ENCODE peak calls at places on chromosomes 2 and 18, in four cellular contexts. S, O, F and W are unnamed samples. For H3K36me3, the result is how much of the 10 kb centered on the place peaks cover.

GRCh38 chr2:125405816-125406215 is 1250.1 kb upstream of the GYPC start:
- DNase-seq in F (peak), O (no peak), S (peak), W (no peak)

GRCh38 chr2:73112026-73112912 is 479 bp downstream of the RAB11FIP5 start:
- DNase-seq in S (peak), O (peak), F (peak), W (no peak)

GRCh38 chr2:219057709-219058540 is 2.8 kb downstream of the IHH start:
- DNase-seq in F (peak), S (peak), O (peak), W (peak)

GRCh38 chr2:135997380-135997779 is 12.0 kb upstream of the DARS1 start:
- DNase-seq in S (no peak), F (no peak), O (no peak), W (peak)

GRCh38 chr18:36311026-36311570 is 13.6 kb downstream of the FHOD3 start:
- DNase-seq in S (no peak), O (no peak), F (no peak), W (no peak)

GRCh38 chr2:38981670-38982357 is 92.1 kb downstream of the ARHGEF33 start:
- DNase-seq in F (no peak), S (no peak), O (no peak), W (no peak)

GRCh38 chr2:108853421-108853820 is 66.8 kb downstream of the CCDC138 start:
- DNase-seq in F (peak), S (peak), O (no peak), W (no peak)

GRCh38 chr2:12824771-12825363 is 108.1 kb downstream of the TRIB2 start:
- DNase-seq in F (no peak), S (peak), O (peak), W (peak)

GRCh38 chr2:72159611-72160010 is 11.9 kb upstream of the CYP26B1 start:
- DNase-seq in S (no peak), O (no peak), F (no peak), W (no peak)

GRCh38 chr2:238359403-238359802 is 39.1 kb downstream of the TRAF3IP1 start:
- DNase-seq in F (no peak), O (no peak), S (no peak), W (no peak)
- H3K9ac ChIP-seq in F (no peak), O (no peak), S (no peak), W (no peak)

DNA sequence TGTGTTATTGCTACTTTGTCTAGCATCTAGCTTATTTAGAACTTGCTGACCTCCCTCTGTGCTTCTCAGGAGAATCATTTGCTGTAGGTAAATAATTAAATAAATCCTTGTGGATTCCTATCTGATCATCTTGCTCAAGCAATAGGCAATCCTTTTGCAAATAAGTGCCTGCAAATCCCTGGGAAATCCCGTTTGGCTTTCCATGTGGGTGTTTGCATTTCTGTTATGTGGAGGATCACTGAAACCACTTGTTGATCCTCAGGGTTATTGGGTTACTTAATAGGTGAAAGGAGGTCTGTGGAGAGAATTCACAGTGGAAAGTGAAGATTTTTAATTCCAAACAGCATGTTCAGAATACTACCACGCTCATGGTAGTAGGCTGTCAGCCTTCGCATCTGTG is 72.4 kb downstream of the GULP1 start:
- DNase-seq in O (no peak), F (no peak), S (no peak), W (no peak)
- H3K4me3 ChIP-seq in O (no peak), F (no peak), S (no peak), W (no peak)

DNA sequence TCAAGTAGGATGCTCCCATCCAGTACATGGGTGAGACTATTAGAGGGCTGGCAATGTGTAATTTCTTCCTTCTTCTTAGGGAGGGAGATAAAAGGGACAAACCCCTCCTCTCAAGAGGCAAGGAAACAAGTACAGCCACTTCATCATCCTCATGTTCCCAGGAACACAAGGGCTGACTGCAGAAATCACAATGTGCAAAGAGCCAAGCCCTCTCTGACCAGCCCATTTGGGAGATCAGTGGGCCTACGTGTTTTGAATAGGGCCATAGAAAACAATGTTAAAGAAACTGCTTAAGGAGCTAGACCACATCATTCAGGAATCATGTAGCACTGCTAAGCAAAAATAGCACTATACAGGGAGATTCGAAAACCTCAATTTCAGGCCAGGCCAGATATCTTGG is 97.4 kb downstream of the ACTR2 start:
- DNase-seq in O (no peak), F (no peak), S (no peak), W (no peak)
- H3K36me3 ChIP-seq in O (under half), F (under half), S (under half), W (under half)

GRCh38 chr2:66443977-66444855 is 9.3 kb downstream of the MEIS1 start:
- DNase-seq in F (peak), S (peak), O (no peak), W (peak)
- H3K9ac ChIP-seq in F (peak), S (peak), O (no peak), W (no peak)

GRCh38 chr18:74084184-74084583 is 63.5 kb downstream of the FBXO15 start:
- DNase-seq in O (no peak), F (no peak), S (no peak), W (no peak)

GRCh38 chr18:74078257-74078656 is 69.4 kb downstream of the FBXO15 start:
- DNase-seq in F (no peak), O (no peak), S (no peak), W (no peak)

GRCh38 chr18:74081966-74082365 is 65.7 kb downstream of the FBXO15 start:
- DNase-seq in S (no peak), F (no peak), O (no peak), W (no peak)

GRCh38 chr18:74083071-74083954 is 64.3 kb downstream of the FBXO15 start:
- DNase-seq in O (no peak), S (no peak), F (no peak), W (no peak)

GRCh38 chr18:74082476-74083070 is 65.1 kb downstream of the FBXO15 start:
- DNase-seq in S (peak), O (peak), F (peak), W (no peak)
- H3K4me3 ChIP-seq in S (no peak), O (no peak), F (no peak), W (no peak)

GRCh38 chr2:96345403-96345802 is 9.8 kb downstream of the NCAPH start:
- DNase-seq in S (no peak), F (no peak), O (no peak), W (no peak)

GRCh38 chr2:96344011-96344410 is 8.4 kb downstream of the NCAPH start:
- DNase-seq in S (peak), O (no peak), F (peak), W (no peak)

GRCh38 chr2:96345868-96346452 is 10.4 kb downstream of the NCAPH start:
- DNase-seq in F (no peak), O (no peak), S (no peak), W (no peak)

GRCh38 chr2:96342085-96342484 is 6.5 kb downstream of the NCAPH start:
- DNase-seq in S (peak), F (peak), O (no peak), W (no peak)

GRCh38 chr2:96347395-96347794 is 11.8 kb downstream of the NCAPH start:
- DNase-seq in F (no peak), O (no peak), S (no peak), W (no peak)
- H3K36me3 ChIP-seq in F (under half), O (under half), S (under half), W (under half)

DNA sequence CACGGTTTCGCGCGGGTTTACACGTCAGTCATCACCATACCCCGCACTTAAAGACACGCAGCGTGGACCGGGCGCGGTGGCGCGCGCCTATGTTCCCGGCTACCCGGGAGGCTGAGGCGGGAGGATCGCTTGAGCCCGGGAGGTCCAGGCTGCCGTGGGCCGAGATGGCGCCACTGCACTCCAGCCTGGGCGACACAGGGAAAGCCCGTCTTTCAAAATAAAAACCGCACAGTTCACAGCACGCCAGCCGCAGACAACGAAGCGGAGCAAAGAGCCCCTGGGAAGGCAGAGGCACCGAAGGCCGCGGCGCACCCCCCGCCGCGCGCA is 330 bp downstream of the DTYMK start:
- DNase-seq in O (peak), F (no peak), S (no peak), W (no peak)
- H3K9ac ChIP-seq in O (peak), F (peak), S (peak), W (peak)

GRCh38 chr18:25282282-25282681 is 69.7 kb downstream of the ZNF521 start:
- DNase-seq in O (peak), F (no peak), S (no peak), W (peak)

GRCh38 chr18:25282922-25283703 is 68.9 kb downstream of the ZNF521 start:
- DNase-seq in F (no peak), O (no peak), S (no peak), W (no peak)

GRCh38 chr18:25284861-25285574 is 66.9 kb downstream of the ZNF521 start:
- DNase-seq in S (peak), F (peak), O (no peak), W (no peak)

GRCh38 chr18:25283769-25284168 is 68.2 kb downstream of the ZNF521 start:
- DNase-seq in O (no peak), F (no peak), S (no peak), W (no peak)

GRCh38 chr18:25284278-25284677 is 67.7 kb downstream of the ZNF521 start:
- DNase-seq in O (no peak), S (no peak), F (no peak), W (no peak)
- H3K4me3 ChIP-seq in O (no peak), S (no peak), F (no peak), W (no peak)